ENCODE peak calls at places on chromosomes 5 and 9, in six cellular contexts. I is hepatocyte, W is PC-9, H is uterus, O is lower lobe of right lung, V is psoas muscle. R is an unnamed sample. For H3K4me1 and H3K36me3, the result is how much of the 10 kb centered on the place peaks cover.

GRCh38 chr9:94612071-94612470 is 18.4 kb upstream of the FBP2 start:
- DNase-seq in I (no peak), W (no peak), H (no peak), O (no peak), V (no peak), R (no peak)

GRCh38 chr9:26928966-26929495 is 18.0 kb downstream of the PLAA start:
- DNase-seq in I (no peak), W (no peak), H (no peak), O (no peak), V (no peak), R (no peak)

GRCh38 chr5:168706655-168707069 is 127.5 kb upstream of the PANK3 start:
- DNase-seq in I (peak), W (no peak), H (no peak), O (no peak), V (no peak), R (peak)

GRCh38 chr5:58444805-58445204 is 15.1 kb downstream of the PLK2 start:
- DNase-seq in I (no peak), W (peak), H (no peak), O (no peak), V (no peak), R (no peak)

GRCh38 chr5:66993448-66993847 is 203.2 kb downstream of the CD180 start:
- DNase-seq in I (no peak), W (no peak), H (no peak), O (no peak), V (no peak), R (no peak)

GRCh38 chr5:98106116-98107088 is 667.1 kb upstream of the RGMB start:
- DNase-seq in I (no peak), W (no peak), H (no peak), O (no peak), V (no peak), R (no peak)

GRCh38 chr5:151719228-151719861 is 32.6 kb upstream of the SPARC start:
- DNase-seq in I (no peak), W (no peak), H (no peak), O (no peak), V (no peak), R (peak)

GRCh38 chr9:120891255-120891954 is 14.4 kb upstream of the PHF19 start:
- DNase-seq in I (no peak), W (no peak), H (no peak), O (no peak), V (no peak), R (no peak)

GRCh38 chr5:32710335-32710858 is 724 bp upstream of the NPR3 start:
- DNase-seq in I (peak), W (no peak), H (peak), O (no peak), V (peak), R (peak)

GRCh38 chr5:171956314-171956713 is 50.1 kb downstream of the FBXW11 start:
- DNase-seq in I (no peak), W (no peak), H (no peak), O (no peak), V (no peak), R (no peak)
- H3K4me1 ChIP-seq in I (under half), W (under half), H (under half), O (half or more), V (under half), R (half or more)

DNA sequence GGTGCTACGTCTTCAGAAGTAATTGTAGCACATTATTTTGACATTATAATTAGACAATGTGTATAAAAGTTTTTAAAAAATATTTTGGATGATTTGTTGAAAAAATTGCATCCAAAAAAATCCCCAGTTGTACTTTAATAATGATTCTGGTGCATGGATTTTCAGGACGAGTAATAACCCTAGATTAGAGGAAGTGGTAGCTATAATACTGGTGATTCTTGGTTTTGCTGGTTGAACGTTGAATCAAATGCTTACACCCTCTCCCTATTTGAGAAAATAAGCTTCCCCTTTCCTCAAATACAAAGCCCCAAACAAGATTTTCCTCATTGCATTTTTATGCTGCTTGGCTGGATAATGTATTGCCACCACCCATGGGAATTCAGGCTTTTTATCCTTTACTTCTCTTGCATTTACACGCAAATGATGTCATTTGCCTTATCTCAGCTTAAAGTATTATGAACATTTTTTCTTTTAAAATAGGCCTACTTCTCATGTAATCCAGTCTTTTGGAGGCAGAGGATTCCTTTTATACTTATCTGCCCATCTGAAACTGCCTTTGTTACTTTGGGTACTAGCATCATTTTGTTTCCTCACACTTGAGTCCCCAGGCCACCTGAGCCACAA is 86.3 kb downstream of the UBE2R2 start:
- DNase-seq in I (no peak), W (no peak), H (no peak), O (no peak), V (no peak), R (no peak)
- H3K36me3 ChIP-seq in I (under half), W (under half), H (under half), O (under half), V (under half), R (under half)

DNA sequence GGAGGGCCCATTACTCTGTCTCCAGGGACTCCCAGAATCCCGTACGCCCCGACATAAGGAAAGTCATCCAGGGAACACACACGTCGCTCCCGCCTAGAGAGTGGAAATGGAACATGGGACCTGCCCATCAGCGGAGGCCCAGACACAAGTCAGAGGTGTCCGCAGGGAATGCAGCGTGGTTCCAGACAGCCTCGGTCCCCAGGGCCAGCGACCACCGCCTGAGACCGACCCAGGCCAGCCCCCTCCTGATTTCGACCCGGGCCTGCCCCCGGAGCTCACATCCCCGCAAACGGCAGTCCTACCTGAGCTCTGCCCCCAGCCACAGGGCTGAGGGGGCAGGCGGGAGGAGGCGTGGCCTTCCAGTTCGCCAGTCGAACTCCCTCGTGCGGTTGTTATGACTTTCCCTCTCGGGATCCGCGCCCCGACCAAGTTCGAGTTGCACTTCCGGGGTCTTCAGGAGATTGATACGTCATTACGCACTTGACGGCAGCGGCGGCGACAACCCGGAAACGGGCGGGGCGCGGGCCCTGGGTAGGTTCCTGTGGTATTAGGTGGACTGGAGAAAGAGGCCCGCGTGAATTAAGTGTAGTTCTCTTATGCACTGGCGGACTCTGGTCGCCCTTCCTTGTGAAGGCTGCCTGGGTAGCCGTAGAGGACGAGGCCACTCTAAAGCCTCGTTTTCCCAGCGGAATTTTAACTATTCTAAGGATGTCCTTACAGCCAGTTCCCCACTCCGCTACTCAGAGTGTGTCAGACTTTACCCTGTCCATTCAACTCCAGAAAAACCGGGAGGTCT is 370.0 kb upstream of the POU5F2 start:
- DNase-seq in I (peak), W (peak), H (peak), O (peak), V (peak), R (peak)
- TF ChIP-seq CTCF in I (no peak), W (no peak), H (peak), O (peak), V (no peak), R (peak)

DNA sequence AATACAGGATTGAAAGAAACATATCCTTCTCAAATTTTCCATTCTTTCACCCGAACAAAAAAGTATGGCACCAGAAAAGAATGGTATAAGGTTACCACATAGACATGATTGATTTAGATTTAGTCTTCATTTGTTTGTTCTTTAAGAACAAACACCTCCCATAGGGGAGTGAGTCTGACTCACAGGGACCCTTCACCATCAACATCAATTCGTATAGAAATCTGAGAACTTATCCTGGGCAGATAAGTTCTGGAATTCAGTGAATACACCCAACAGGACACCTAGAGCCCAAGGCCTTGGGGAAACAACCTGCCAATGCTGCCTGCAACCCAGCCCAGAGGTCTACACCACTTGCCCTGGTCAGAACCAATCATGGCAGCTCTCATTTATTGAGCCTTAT is 46.2 kb downstream of the LHFPL2 start:
- DNase-seq in I (no peak), W (peak), H (no peak), O (no peak), V (no peak), R (no peak)
- H3K4me1 ChIP-seq in I (under half), W (under half), H (under half), O (under half), V (under half), R (under half)